ENCODE peak calls at places on chromosomes 16 and 17, in eight cellular contexts. P, W, I, G, F, T, R and Z are unnamed samples.

GRCh38 chr17:56808503-56808902 is 25.2 kb downstream of the C17orf67 start:
- DNase-seq in W (no peak), G (no peak), F (no peak), P (no peak), I (no peak), R (no peak), T (no peak), Z (no peak)

GRCh38 chr16:64615647-64616280 is 506.1 kb downstream of the CDH11 start:
- DNase-seq in I (no peak), W (no peak), R (peak), F (peak), T (no peak), G (peak), P (no peak), Z (peak)

GRCh38 chr17:33948299-33948698 is 306.8 kb upstream of the CCL2 start:
- DNase-seq in F (no peak), W (no peak), I (no peak), P (no peak), T (no peak), R (no peak), G (no peak), Z (no peak)

GRCh38 chr17:56908061-56908542 is 5.7 kb downstream of the TRIM25 start:
- DNase-seq in P (no peak), R (peak), I (no peak), T (peak), G (peak), F (no peak), W (peak), Z (no peak)

GRCh38 chr16:46730126-46730525 is 18.0 kb downstream of the MYLK3 start:
- DNase-seq in G (no peak), P (no peak), W (no peak), T (no peak), R (no peak), F (no peak), I (no peak), Z (no peak)

GRCh38 chr17:66687570-66688284 is 147.2 kb upstream of the CACNG5 start:
- DNase-seq in T (no peak), P (no peak), W (no peak), F (no peak), R (no peak), G (no peak), I (no peak), Z (no peak)

GRCh38 chr17:34624767-34625389 is 45.5 kb downstream of the TMEM132E start:
- DNase-seq in P (no peak), F (no peak), G (no peak), R (no peak), W (no peak), T (no peak), I (no peak), Z (peak)

GRCh38 chr17:35766903-35767510 is 6.3 kb downstream of the C17orf50 start:
- DNase-seq in F (peak), P (no peak), I (peak), W (no peak), G (no peak), R (no peak), T (peak), Z (peak)

GRCh38 chr17:77884019-77884418 is 74.5 kb upstream of the TNRC6C start:
- DNase-seq in F (no peak), R (peak), I (no peak), T (no peak), P (no peak), W (no peak), G (peak), Z (peak)

GRCh38 chr17:901964-902363 is 77.6 kb downstream of the NXN start:
- DNase-seq in P (no peak), T (no peak), G (peak), F (no peak), R (no peak), W (no peak), I (no peak), Z (no peak)

GRCh38 chr16:66155933-66156332 is 210.6 kb upstream of the CDH5 start:
- DNase-seq in G (no peak), R (no peak), I (no peak), P (no peak), F (no peak), W (no peak), T (no peak), Z (no peak)

GRCh38 chr16:9082422-9082821 is 9.0 kb upstream of the HAPSTR1 start:
- DNase-seq in R (no peak), I (no peak), G (no peak), F (no peak), P (no peak), W (no peak), T (no peak), Z (no peak)

GRCh38 chr16:4511441-4512082 is 27.0 kb downstream of the CDIP1 start:
- DNase-seq in I (peak), F (peak), R (peak), P (no peak), W (no peak), G (no peak), T (peak), Z (peak)

GRCh38 chr17:38559025-38559879 is 46.5 kb downstream of the SRCIN1 start:
- DNase-seq in R (peak), P (no peak), G (peak), T (peak), W (peak), I (peak), F (peak), Z (peak)

GRCh38 chr17:1177099-1177996 is 2.4 kb downstream of the ABR start:
- DNase-seq in P (no peak), G (no peak), I (no peak), F (peak), W (no peak), R (no peak), T (no peak), Z (peak)

GRCh38 chr16:70589998-70590471 is 56.3 kb upstream of the IL34 start:
- DNase-seq in W (no peak), T (no peak), G (peak), P (no peak), R (peak), F (peak), I (no peak), Z (no peak)

GRCh38 chr17:50440172-50440837 is 14.3 kb downstream of the ACSF2 start:
- DNase-seq in F (no peak), G (no peak), T (peak), P (no peak), R (no peak), W (no peak), I (peak), Z (no peak)

GRCh38 chr17:79093270-79093669 is 18.6 kb downstream of the ENGASE start:
- DNase-seq in R (no peak), F (no peak), T (no peak), G (no peak), W (no peak), P (no peak), I (no peak), Z (no peak)

GRCh38 chr17:58367462-58367861 is 15.5 kb upstream of the SUPT4H1 start:
- DNase-seq in G (no peak), T (no peak), I (no peak), F (no peak), W (no peak), R (no peak), P (no peak), Z (no peak)

GRCh38 chr17:58363457-58364185 is 11.6 kb upstream of the SUPT4H1 start:
- DNase-seq in P (no peak), F (no peak), G (no peak), I (no peak), T (no peak), W (no peak), R (no peak), Z (no peak)

GRCh38 chr17:58364270-58364942 is 12.4 kb upstream of the SUPT4H1 start:
- DNase-seq in I (no peak), T (no peak), R (no peak), P (no peak), F (no peak), W (no peak), G (no peak), Z (peak)

GRCh38 chr17:58365980-58366595 is 14.1 kb upstream of the SUPT4H1 start:
- DNase-seq in W (no peak), T (no peak), R (no peak), I (no peak), G (no peak), F (no peak), P (no peak), Z (no peak)

DNA sequence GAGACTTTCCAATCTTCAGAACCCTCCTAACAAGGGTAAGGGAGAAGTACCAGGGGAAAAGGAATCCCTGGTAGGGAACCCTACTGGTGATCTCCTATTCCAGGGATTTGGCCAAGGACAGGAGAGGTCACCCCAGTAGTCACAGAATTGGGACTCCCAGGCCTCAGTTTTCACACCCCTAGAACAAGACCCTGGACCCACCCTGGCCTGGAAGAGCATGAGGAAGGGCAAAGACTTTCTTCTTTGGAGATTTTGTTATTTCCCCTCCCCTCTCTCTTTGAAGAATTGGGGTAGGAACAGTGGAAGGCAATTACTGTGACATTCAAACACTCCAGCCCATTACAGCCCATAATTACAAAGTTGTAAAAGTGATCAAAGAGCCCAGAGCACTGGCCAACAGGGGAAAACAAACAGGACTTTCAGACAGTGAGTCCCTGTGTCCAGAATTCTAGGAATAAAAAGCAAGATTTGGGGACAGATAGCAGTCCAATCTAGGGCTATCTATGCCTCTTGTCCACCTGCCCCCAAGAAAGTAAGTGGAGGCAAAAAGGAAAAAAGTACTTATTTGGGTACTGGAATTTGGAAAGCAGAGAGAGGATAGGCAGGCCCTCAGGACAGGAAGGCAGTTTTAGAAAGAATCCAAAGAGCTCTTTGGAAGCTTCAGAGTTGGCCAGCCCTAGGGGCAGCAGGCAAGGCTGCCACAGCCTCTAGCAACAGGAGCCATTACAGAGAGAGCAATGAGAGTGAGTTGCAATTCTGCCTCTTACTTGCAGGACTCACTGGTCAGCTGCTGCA is 13.4 kb upstream of the SUPT4H1 start:
- DNase-seq in W (no peak), P (no peak), T (no peak), G (no peak), R (no peak), F (no peak), I (no peak), Z (no peak)
- H3K27ac ChIP-seq in W (no peak), P (no peak), T (no peak), G (no peak), R (no peak), F (no peak), I (no peak), Z (peak)

GRCh38 chr16:14284371-14284770 is 213.3 kb downstream of the MRTFB start:
- DNase-seq in I (no peak), T (no peak), F (no peak), R (no peak), W (no peak), G (no peak), P (no peak), Z (no peak)
- H3K4me3 ChIP-seq in I (no peak), T (no peak), F (peak), R (no peak), W (peak), G (peak), P (no peak), Z (peak)

GRCh38 chr17:82003411-82004381 is 19.0 kb downstream of the CENPX start:
- DNase-seq in I (no peak), G (peak), F (peak), R (peak), P (peak), W (peak), T (no peak), Z (peak)
- H3K27ac ChIP-seq in I (no peak), G (peak), F (peak), R (no peak), P (peak), W (peak), T (no peak), Z (no peak)

DNA sequence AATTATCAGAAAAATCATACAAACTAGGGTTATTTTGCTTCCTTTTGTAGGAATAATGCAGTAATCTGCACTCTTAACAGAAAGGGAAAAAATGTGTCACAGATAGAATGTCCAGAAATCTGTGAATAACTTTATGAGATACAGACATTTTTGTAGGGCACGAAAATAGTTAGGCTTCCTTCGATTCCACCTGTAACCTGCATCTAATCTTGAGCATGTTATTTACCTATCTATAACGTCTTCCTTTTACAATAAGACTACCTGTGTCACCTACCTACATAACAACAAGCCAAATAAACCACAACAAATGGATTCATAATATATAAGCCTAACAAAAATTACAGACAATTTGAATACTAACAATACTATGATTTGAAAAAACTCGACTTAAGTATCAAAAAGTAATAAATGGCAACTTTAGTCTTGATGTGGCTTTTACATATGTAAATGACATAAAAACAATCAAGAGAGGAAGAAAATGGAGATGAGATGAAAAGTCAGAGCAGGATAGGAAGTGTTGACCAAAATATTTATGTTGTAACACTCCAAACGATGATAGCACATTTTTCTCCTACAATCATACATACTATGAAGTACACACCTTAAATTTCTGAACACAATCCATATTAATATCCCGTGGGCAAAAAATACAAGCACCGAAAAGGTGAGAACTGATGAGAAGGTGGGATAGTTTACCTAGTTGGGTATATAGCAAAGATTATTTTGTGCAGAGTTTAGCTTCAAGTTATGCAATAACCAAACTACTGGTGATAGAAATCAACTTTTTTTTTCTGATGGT is 2.5 kb downstream of the STAT5B start:
- DNase-seq in T (no peak), I (no peak), R (no peak), F (no peak), P (no peak), W (no peak), G (no peak), Z (no peak)
- H3K4me3 ChIP-seq in T (no peak), I (no peak), R (no peak), F (no peak), P (no peak), W (no peak), G (peak), Z (no peak)